ENCODE peak calls at places on chromosomes 12 and 14, in six cellular contexts. E, I, R, U, F and Z are unnamed samples.
A peak's percentile ranks its signal among the peaks of the same experiment; 100 is the strongest.

GRCh38 chr14:72710212-72710611 is 183.7 kb downstream of the DPF3 start:
- DNase-seq in E (no peak), I (no peak), R (no peak), U (no peak), F (no peak), Z (no peak)

GRCh38 chr14:68520637-68521556 is 272.0 kb downstream of the ZFP36L1 start:
- DNase-seq in E (no peak), I (no peak), R (no peak), U (no peak), F (no peak), Z (no peak)

GRCh38 chr12:82555699-82556098 is 131.0 kb upstream of the TMTC2 start:
- DNase-seq in E (no peak), I (no peak), R (no peak), U (no peak), F (no peak), Z (no peak)

GRCh38 chr12:19872745-19873144 is 433.5 kb downstream of the AEBP2 start:
- DNase-seq in E (no peak), I (no peak), R (no peak), U (no peak), F (no peak), Z (no peak)

GRCh38 chr14:25048170-25049126 is 1.5 kb downstream of the STXBP6 start:
- DNase-seq in E (no peak), I (no peak), R (peak; percentile 61), U (peak; percentile 73), F (peak; percentile 58), Z (no peak)

GRCh38 chr12:42958271-42958674 is 368.7 kb upstream of the PRICKLE1 start:
- DNase-seq in E (no peak), I (no peak), R (no peak), U (no peak), F (no peak), Z (no peak)

GRCh38 chr14:101520621-101521305 is 40.5 kb upstream of the DIO3 start:
- DNase-seq in E (no peak), I (no peak), R (peak; percentile 56), U (peak; percentile 78), F (peak; percentile 75), Z (no peak)

GRCh38 chr12:42468341-42468821 is 121.2 kb downstream of the PRICKLE1 start:
- DNase-seq in E (no peak), I (no peak), R (peak; percentile 34), U (no peak), F (no peak), Z (no peak)

GRCh38 chr14:68654471-68654941 is 138.4 kb downstream of the ZFP36L1 start:
- DNase-seq in E (no peak), I (no peak), R (no peak), U (peak; percentile 50), F (no peak), Z (peak; percentile 15)

GRCh38 chr12:128810182-128811127 is 13.3 kb downstream of the SLC15A4 start:
- DNase-seq in E (no peak), I (peak; percentile 31), R (peak; percentile 65), U (peak; percentile 83), F (no peak), Z (peak; percentile 64)

GRCh38 chr14:79465651-79466050 is 745.7 kb downstream of the DIO2 start:
- DNase-seq in E (no peak), I (no peak), R (no peak), U (no peak), F (no peak), Z (no peak)

GRCh38 chr14:21069388-21070082 is 569 bp upstream of the ARHGEF40 start:
- DNase-seq in E (no peak), I (no peak), R (peak; percentile 57), U (no peak), F (peak; percentile 54), Z (peak; percentile 30)

GRCh38 chr14:101185946-101186345 is 282.4 kb upstream of the RTL1 start:
- DNase-seq in E (no peak), I (no peak), R (no peak), U (no peak), F (peak; percentile 7), Z (no peak)

GRCh38 chr14:68884031-68885030 is 91.5 kb upstream of the ZFP36L1 start:
- DNase-seq in E (no peak), I (no peak), R (peak; percentile 64), U (no peak), F (peak; percentile 68), Z (no peak)

GRCh38 chr14:59464651-59465569 is at the start of gene GPR135:
- DNase-seq in E (peak; percentile 32), I (peak; percentile 41), R (peak; percentile 79), U (no peak), F (peak; percentile 67), Z (peak; percentile 71)

GRCh38 chr14:100898935-100899840 is 4.3 kb downstream of the RTL1 start:
- DNase-seq in E (no peak), I (no peak), R (no peak), U (peak; percentile 57), F (no peak), Z (no peak)